ENCODE peak calls at places on chromosomes 11 and 22, in five cellular contexts. X is K562, V is GM12878, R is H1, C is HCT116. L is an unnamed sample.

GRCh38 chr22:24417901-24418641 is 9.3 kb upstream of the ADORA2A start:
- DNase-seq in C (no peak), R (no peak), V (no peak), X (no peak), L (no peak)

GRCh38 chr22:26406118-26406517 is 22.9 kb upstream of the ASPHD2 start:
- DNase-seq in C (no peak), V (no peak), R (no peak), X (peak), L (no peak)

GRCh38 chr11:86442827-86443226 is 68.1 kb downstream of the CCDC81 start:
- DNase-seq in R (no peak), X (no peak), V (no peak), C (no peak), L (no peak)

GRCh38 chr11:94018721-94019120 is 2.4 kb upstream of the HEPHL1 start:
- DNase-seq in X (no peak), R (no peak), V (no peak), C (no peak), L (no peak)

GRCh38 chr11:128879817-128880216 is 11.3 kb upstream of the KCNJ5 start:
- DNase-seq in X (no peak), C (no peak), R (no peak), V (no peak), L (no peak)

GRCh38 chr22:41034741-41035140 is 57.7 kb upstream of the EP300 start:
- DNase-seq in X (no peak), V (no peak), R (no peak), C (no peak), L (no peak)

GRCh38 chr11:2912498-2912897 is 16.7 kb downstream of the PHLDA2 start:
- DNase-seq in R (no peak), C (peak), X (peak), V (no peak), L (peak)

GRCh38 chr11:92811341-92811740 is 158.1 kb upstream of the MTNR1B start:
- DNase-seq in C (no peak), X (no peak), V (no peak), R (no peak), L (no peak)

GRCh38 chr11:109785714-109786113 is 307.5 kb upstream of the ZC3H12C start:
- DNase-seq in V (no peak), C (no peak), X (no peak), R (no peak), L (no peak)

GRCh38 chr22:46581580-46582244 is 38.5 kb upstream of the GRAMD4 start:
- DNase-seq in V (no peak), R (no peak), X (no peak), C (no peak), L (no peak)

GRCh38 chr11:121068787-121069186 is 32.3 kb upstream of the TECTA start:
- DNase-seq in X (no peak), V (no peak), R (no peak), C (no peak), L (no peak)

GRCh38 chr22:50656122-50657070 is 16.2 kb upstream of the SHANK3 start:
- DNase-seq in R (no peak), X (no peak), C (no peak), V (no peak), L (peak)

GRCh38 chr22:44463151-44463550 is 34.9 kb downstream of the RTL6 start:
- DNase-seq in V (no peak), X (no peak), R (no peak), C (no peak), L (no peak)

GRCh38 chr22:20811971-20812660 is 38.2 kb downstream of the SERPIND1 start:
- DNase-seq in X (no peak), R (no peak), C (no peak), V (no peak), L (no peak)

GRCh38 chr11:129790131-129790530 is 25.5 kb upstream of the TMEM45B start:
- DNase-seq in V (no peak), C (no peak), R (no peak), X (no peak), L (no peak)

GRCh38 chr22:20243545-20244249 is 24.4 kb downstream of the RTN4R start:
- DNase-seq in C (no peak), X (peak), V (no peak), R (no peak), L (no peak)

GRCh38 chr11:74171630-74172465 is 759 bp downstream of the PPME1 start:
- DNase-seq in V (no peak), X (no peak), R (no peak), C (no peak), L (no peak)

GRCh38 chr22:26553056-26553752 is 36.7 kb downstream of the TPST2 start:
- DNase-seq in V (no peak), C (no peak), R (no peak), X (no peak), L (no peak)

GRCh38 chr11:120209750-120210650 is 832 bp upstream of the OAF start:
- DNase-seq in R (no peak), C (no peak), X (no peak), V (no peak), L (no peak)

GRCh38 chr11:117859713-117860112 is 16.7 kb downstream of the FXYD6 start:
- DNase-seq in R (no peak), V (no peak), X (no peak), C (no peak), L (no peak)

GRCh38 chr22:25030636-25031035 is 78.1 kb downstream of the KIAA1671 start:
- DNase-seq in V (no peak), C (no peak), R (no peak), X (no peak), L (no peak)

GRCh38 chr11:133951484-133952198 is 5.1 kb downstream of the IGSF9B start:
- DNase-seq in R (no peak), C (no peak), V (no peak), X (no peak), L (no peak)

GRCh38 chr22:23181763-23182288 is 1.5 kb downstream of the BCR start:
- DNase-seq in C (no peak), V (no peak), X (peak), R (no peak), L (no peak)

GRCh38 chr11:87437844-87438223 is 400.1 kb downstream of the TMEM135 start:
- DNase-seq in C (no peak), X (no peak), R (no peak), V (no peak), L (no peak)

GRCh38 chr11:130037881-130038601 is 31.7 kb upstream of the APLP2 start:
- DNase-seq in R (no peak), X (peak), V (no peak), C (no peak), L (peak)

GRCh38 chr11:75760710-75761493 is 7.7 kb upstream of the DGAT2 start:
- DNase-seq in R (no peak), C (no peak), V (no peak), X (no peak), L (no peak)

GRCh38 chr11:94175545-94175944 is 46.9 kb downstream of the PANX1 start:
- DNase-seq in X (no peak), C (no peak), V (no peak), R (no peak), L (no peak)

GRCh38 chr22:32331236-32331917 is 26.3 kb upstream of the RFPL3 start:
- DNase-seq in X (no peak), V (no peak), C (no peak), R (no peak), L (no peak)

GRCh38 chr11:111462329-111462728 is 49.9 kb downstream of the BTG4 start:
- DNase-seq in V (no peak), R (no peak), C (no peak), X (no peak), L (no peak)

GRCh38 chr22:23485490-23485889 is 94.6 kb downstream of the IGLL1 start:
- DNase-seq in V (no peak), R (no peak), C (no peak), X (no peak), L (no peak)

GRCh38 chr11:92765965-92766371 is 203.5 kb upstream of the MTNR1B start:
- DNase-seq in X (no peak), R (no peak), C (no peak), V (no peak), L (no peak)

GRCh38 chr11:15937601-15938361 is 418.6 kb downstream of the SOX6 start:
- DNase-seq in V (no peak), R (no peak), C (no peak), X (no peak), L (no peak)

GRCh38 chr11:44258839-44259420 is 51.0 kb downstream of the ALX4 start:
- DNase-seq in V (no peak), C (no peak), X (no peak), R (no peak), L (no peak)

GRCh38 chr11:106327134-106327533 is 249.7 kb downstream of the AASDHPPT start:
- DNase-seq in V (no peak), X (no peak), C (no peak), R (peak), L (no peak)
- TF ChIP-seq MAX in V (no peak), X (no peak), C (no peak), R (no peak), L (no peak)

GRCh38 chr11:69209038-69209350 is 53.3 kb downstream of the SMIM38 start:
- DNase-seq in R (no peak), C (no peak), V (no peak), X (no peak), L (no peak)

GRCh38 chr11:69207165-69207889 is 51.6 kb downstream of the SMIM38 start:
- DNase-seq in R (no peak), X (no peak), C (no peak), V (no peak), L (no peak)

GRCh38 chr11:69209421-69209820 is 53.7 kb downstream of the SMIM38 start:
- DNase-seq in V (no peak), C (no peak), X (no peak), R (no peak), L (no peak)

GRCh38 chr11:69209936-69210659 is 54.4 kb downstream of the SMIM38 start:
- DNase-seq in X (peak), R (no peak), C (no peak), V (peak), L (peak)

DNA sequence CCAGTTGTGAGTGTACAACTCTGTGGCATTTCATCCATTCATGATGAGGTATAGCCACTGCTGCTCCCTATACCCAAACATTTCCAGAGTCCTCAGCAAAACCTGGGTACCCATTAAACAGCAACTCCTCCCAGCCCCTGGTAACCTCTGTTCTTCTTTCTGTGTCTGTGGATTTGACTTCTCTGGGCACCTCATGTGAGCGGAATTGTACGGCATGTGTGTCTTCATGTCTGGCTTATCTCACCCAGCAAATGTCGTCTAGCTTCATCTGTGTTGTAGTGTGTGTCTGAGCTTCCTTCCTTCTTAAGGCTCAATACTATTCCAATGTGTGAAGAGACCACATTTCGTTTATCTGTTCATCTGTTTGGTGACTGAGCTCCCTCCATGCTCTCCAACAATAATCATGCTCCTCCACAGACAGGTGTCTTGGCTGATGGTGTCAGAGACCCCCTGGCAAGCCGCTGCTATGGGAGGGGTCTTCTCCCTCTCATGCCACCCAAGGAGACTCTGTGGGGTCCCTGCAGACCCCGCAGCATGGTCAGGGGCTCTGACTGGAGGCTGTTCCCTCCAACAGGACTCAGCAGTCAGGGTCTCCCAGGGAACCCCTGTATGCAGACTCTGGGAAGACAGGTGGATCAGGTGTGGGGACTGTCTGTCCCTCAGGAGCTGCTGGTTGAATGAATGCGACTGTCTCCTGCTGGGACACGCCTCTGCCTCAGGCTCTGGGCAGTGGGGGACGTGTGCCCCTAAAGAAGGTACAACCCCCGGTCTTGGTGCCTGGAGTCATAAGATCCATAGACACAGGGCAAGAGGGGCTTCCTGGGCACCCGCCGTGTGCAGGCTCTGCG is 52.7 kb downstream of the SMIM38 start:
- DNase-seq in R (no peak), X (no peak), V (no peak), C (no peak), L (no peak)
- TF ChIP-seq SRF in R (no peak), X (no peak), V (no peak), C (no peak), L (no peak)

GRCh38 chr11:22192289-22192641 is 620 bp upstream of the ANO5 start:
- DNase-seq in V (no peak), C (no peak), R (peak), X (peak), L (peak)
- TF ChIP-seq MAX in V (no peak), C (no peak), R (peak), X (no peak), L (no peak)

GRCh38 chr22:35839811-35840739 is 122.4 kb downstream of the APOL5 start:
- DNase-seq in C (peak), X (peak), R (peak), V (no peak), L (no peak)
- TF ChIP-seq SRF in C (no peak), X (no peak), R (no peak), V (no peak), L (no peak)

GRCh38 chr11:59754859-59755700 is at the start of gene STX3:
- DNase-seq in X (peak), V (no peak), R (no peak), C (peak), L (peak)

GRCh38 chr11:59754494-59754858 is 700 bp upstream of the STX3 start:
- DNase-seq in X (peak), V (no peak), R (no peak), C (no peak), L (no peak)

GRCh38 chr11:59755701-59756495 is 722 bp downstream of the STX3 start:
- DNase-seq in X (peak), V (no peak), R (no peak), C (peak), L (peak)

GRCh38 chr11:59756845-59757244 is 1.7 kb downstream of the STX3 start:
- DNase-seq in R (no peak), X (peak), V (no peak), C (peak), L (no peak)

DNA sequence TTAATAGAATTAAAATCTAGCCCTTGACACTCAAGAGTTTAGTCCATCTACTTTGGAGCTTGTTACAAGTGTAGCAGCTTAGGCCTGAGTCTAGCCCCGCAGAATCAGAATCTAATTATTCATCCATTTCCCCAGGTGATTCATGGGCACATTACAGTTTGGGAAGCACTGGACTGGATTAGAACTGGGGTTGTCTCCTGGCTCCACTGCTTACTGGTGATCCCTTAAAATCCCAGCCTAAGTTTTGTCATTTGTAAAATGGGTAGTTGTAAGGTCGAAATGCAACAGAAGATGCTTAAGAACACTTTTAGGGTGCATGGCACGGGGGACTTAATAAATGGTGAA is 1.3 kb downstream of the STX3 start:
- DNase-seq in C (no peak), R (no peak), X (no peak), V (no peak), L (no peak)
- TF ChIP-seq MAX in C (no peak), R (no peak), X (no peak), V (no peak), L (no peak)

GRCh38 chr11:7573558-7574296 is 59.9 kb downstream of the PPFIBP2 start:
- DNase-seq in C (no peak), X (peak), V (no peak), R (no peak), L (peak)
- TF ChIP-seq SRF in C (no peak), X (no peak), V (no peak), R (no peak), L (no peak)